ENCODE peak calls at places on chromosome 18, in eight cellular contexts. G is caudate nucleus; Y is AG09319; X is epithelial cell of prostate; A is T-cell; K is stimulated activated CD4-positive, alpha-beta T cell treated with anti-CD3 and anti-CD28 coated beads, Interleukin-2, amount 100 ng/mL, for 48 hours; N is HFFc6; E is ELR. I is an unnamed sample.

GRCh38 chr18:58998421-58999203 is 133.9 kb downstream of the ZNF532 start:
- DNase-seq in G (no peak), Y (no peak), X (no peak), A (no peak), K (no peak), N (peak), E (peak), I (no peak)

GRCh38 chr18:22223263-22223960 is 54.0 kb downstream of the GATA6 start:
- DNase-seq in G (no peak), Y (peak), X (peak), A (no peak), K (no peak), N (peak), E (peak), I (no peak)

GRCh38 chr18:48295586-48296311 is 113.4 kb downstream of the ZBTB7C start:
- DNase-seq in G (no peak), Y (no peak), X (no peak), A (no peak), K (no peak), N (no peak), E (peak), I (no peak)

GRCh38 chr18:76349067-76349715 is 145.9 kb downstream of the ZNF516 start:
- DNase-seq in G (no peak), Y (peak), X (no peak), A (peak), K (peak), N (peak), E (peak), I (peak)

GRCh38 chr18:78865056-78865598 is 114.5 kb upstream of the SALL3 start:
- DNase-seq in G (no peak), Y (no peak), X (no peak), A (no peak), K (no peak), N (no peak), E (no peak), I (no peak)

GRCh38 chr18:34345738-34346137 is 121.0 kb upstream of the NOL4 start:
- DNase-seq in G (no peak), Y (no peak), X (no peak), A (no peak), K (no peak), N (no peak), E (no peak), I (no peak)

GRCh38 chr18:50820901-50821520 is 1.2 kb upstream of the MRO start:
- DNase-seq in G (no peak), Y (no peak), X (no peak), A (no peak), K (no peak), N (no peak), E (no peak), I (no peak)

GRCh38 chr18:23593720-23594119 is 7.4 kb upstream of the NPC1 start:
- DNase-seq in G (no peak), Y (peak), X (peak), A (no peak), K (no peak), N (peak), E (peak), I (no peak)

GRCh38 chr18:54717673-54718435 is 110.4 kb upstream of the RAB27B start:
- DNase-seq in G (no peak), Y (no peak), X (no peak), A (peak), K (peak), N (no peak), E (no peak), I (no peak)

GRCh38 chr18:76363451-76364120 is 131.5 kb downstream of the ZNF516 start:
- DNase-seq in G (no peak), Y (no peak), X (no peak), A (no peak), K (no peak), N (peak), E (peak), I (no peak)

GRCh38 chr18:34697891-34698290 is 12.2 kb upstream of the DTNA start:
- DNase-seq in G (no peak), Y (no peak), X (peak), A (no peak), K (no peak), N (no peak), E (no peak), I (no peak)

GRCh38 chr18:73614812-73615211 is 532.8 kb downstream of the FBXO15 start:
- DNase-seq in G (no peak), Y (peak), X (peak), A (no peak), K (no peak), N (peak), E (peak), I (no peak)